ENCODE peak calls at places on chromosomes 6 and 20, in nine cellular contexts. B, Y, P, O, W, H, Q, V and K are unnamed samples.

GRCh38 chr20:62167474-62167873 is 15.4 kb upstream of the MTG2 start:
- DNase-seq in B (no peak), Y (no peak), P (no peak), O (no peak), W (no peak), H (no peak), Q (no peak), V (no peak), K (no peak)

GRCh38 chr6:144515761-144516160 is 230.6 kb downstream of the UTRN start:
- DNase-seq in B (no peak), Y (no peak), P (no peak), O (no peak), W (no peak), H (no peak), Q (no peak), V (no peak), K (no peak)

GRCh38 chr6:157019733-157020132 is 242.6 kb downstream of the ARID1B start:
- DNase-seq in B (peak; percentile 16), Y (peak; percentile 55), P (peak; percentile 38), O (peak; percentile 26), W (no peak), H (no peak), Q (peak; percentile 37), V (peak; percentile 42), K (no peak)

GRCh38 chr6:148027201-148027600 is 315.4 kb upstream of the SASH1 start:
- DNase-seq in B (peak; percentile 24), Y (no peak), P (no peak), O (no peak), W (no peak), H (no peak), Q (no peak), V (no peak), K (peak; percentile 76)

GRCh38 chr20:15236812-15237211 is 899.4 kb upstream of the FLRT3 start:
- DNase-seq in B (peak; percentile 87), Y (peak; percentile 57), P (no peak), O (peak; percentile 5), W (peak; percentile 60), H (no peak), Q (peak; percentile 66), V (peak; percentile 28), K (peak; percentile 4)

GRCh38 chr6:81051952-81052351 is 700.5 kb downstream of the TENT5A start:
- DNase-seq in B (no peak), Y (no peak), P (no peak), O (no peak), W (peak; percentile 27), H (no peak), Q (no peak), V (no peak), K (no peak)

GRCh38 chr6:113858067-113858604 is 991 bp downstream of the MARCKS start:
- DNase-seq in B (peak; percentile 15), Y (peak; percentile 76), P (peak; percentile 44), O (peak; percentile 29), W (peak; percentile 31), H (no peak), Q (no peak), V (peak; percentile 50), K (no peak)

GRCh38 chr6:152048921-152049320 is 241.4 kb downstream of the ESR1 start:
- DNase-seq in B (no peak), Y (no peak), P (no peak), O (no peak), W (no peak), H (no peak), Q (no peak), V (no peak), K (no peak)

GRCh38 chr6:87742106-87742505 is 40.1 kb upstream of the AKIRIN2 start:
- DNase-seq in B (no peak), Y (peak; percentile 88), P (no peak), O (no peak), W (no peak), H (peak; percentile 12), Q (peak; percentile 41), V (peak; percentile 58), K (no peak)

GRCh38 chr6:149236584-149236983 is 80.9 kb upstream of the TAB2 start:
- DNase-seq in B (no peak), Y (no peak), P (no peak), O (no peak), W (no peak), H (no peak), Q (no peak), V (no peak), K (peak; percentile 50)

GRCh38 chr6:26032387-26033131 is 54.7 kb upstream of the HFE start:
- DNase-seq in B (peak; percentile 52), Y (peak; percentile 79), P (no peak), O (peak; percentile 38), W (no peak), H (no peak), Q (peak; percentile 74), V (no peak), K (no peak)

GRCh38 chr20:217266-217665 is 9.8 kb upstream of the DEFB129 start:
- DNase-seq in B (no peak), Y (no peak), P (no peak), O (no peak), W (no peak), H (no peak), Q (no peak), V (no peak), K (no peak)

GRCh38 chr6:122061855-122062254 is 337.6 kb upstream of the HSF2 start:
- DNase-seq in B (no peak), Y (no peak), P (no peak), O (no peak), W (no peak), H (no peak), Q (no peak), V (no peak), K (no peak)

GRCh38 chr6:34561227-34561530 is 5.0 kb upstream of the SPDEF start:
- DNase-seq in B (no peak), Y (no peak), P (no peak), O (no peak), W (no peak), H (no peak), Q (no peak), V (no peak), K (no peak)

GRCh38 chr6:116431964-116432595 is 29.1 kb upstream of the CALHM6 start:
- DNase-seq in B (no peak), Y (no peak), P (no peak), O (no peak), W (no peak), H (no peak), Q (no peak), V (no peak), K (no peak)

GRCh38 chr20:62069741-62070216 is 4.1 kb upstream of the TAF4 start:
- DNase-seq in B (peak; percentile 80), Y (no peak), P (no peak), O (peak; percentile 70), W (no peak), H (no peak), Q (peak; percentile 50), V (no peak), K (no peak)

GRCh38 chr6:83708970-83709747 is at the start of gene SNAP91:
- DNase-seq in B (no peak), Y (peak; percentile 26), P (peak; percentile 28), O (no peak), W (peak; percentile 81), H (no peak), Q (no peak), V (peak; percentile 32), K (peak; percentile 13)

GRCh38 chr6:43635387-43636311 is at the start of gene MAD2L1BP:
- DNase-seq in B (peak; percentile 74), Y (peak; percentile 87), P (peak; percentile 80), O (peak; percentile 63), W (peak; percentile 75), H (peak; percentile 79), Q (peak; percentile 58), V (peak; percentile 79), K (peak; percentile 60)

GRCh38 chr6:120965814-120966213 is 368.5 kb downstream of the TBC1D32 start:
- DNase-seq in B (peak; percentile 45), Y (peak; percentile 10), P (no peak), O (no peak), W (no peak), H (no peak), Q (peak; percentile 63), V (no peak), K (no peak)

GRCh38 chr20:32570401-32571190 is 14.5 kb downstream of the NOL4L start:
- DNase-seq in B (no peak), Y (no peak), P (no peak), O (no peak), W (no peak), H (no peak), Q (no peak), V (no peak), K (no peak)

GRCh38 chr6:22147983-22148797 is 148.6 kb downstream of the PRL start:
- DNase-seq in B (peak; percentile 54), Y (no peak), P (peak; percentile 80), O (peak; percentile 92), W (no peak), H (no peak), Q (peak; percentile 63), V (no peak), K (peak; percentile 71)

GRCh38 chr20:24999568-24999967 is 7.0 kb upstream of the APMAP start:
- DNase-seq in B (no peak), Y (no peak), P (no peak), O (no peak), W (no peak), H (no peak), Q (no peak), V (no peak), K (no peak)